ENCODE peak calls at places on chromosome 19, in seven cellular contexts. Z is brain microvascular endothelial cell, Y is foreskin fibroblast, B is AG04449, X is cardiac muscle cell, P is thyroid gland, M is mucosa of descending colon. H is an unnamed sample.

GRCh38 chr19:42028304-42029216 is 34.5 kb upstream of the ATP1A3 start:
- DNase-seq in P (no peak), B (no peak), Z (no peak), X (no peak), Y (no peak), M (no peak), H (no peak)

GRCh38 chr19:41960973-41961372 is 1.9 kb upstream of the RABAC1 start:
- DNase-seq in Y (no peak), Z (no peak), M (no peak), P (no peak), X (no peak), B (no peak), H (no peak)

GRCh38 chr19:681029-681626 is 4.9 kb downstream of the FSTL3 start:
- DNase-seq in P (peak), Z (no peak), X (no peak), M (peak), B (no peak), Y (no peak), H (no peak)

GRCh38 chr19:49968279-49968922 is 7.4 kb upstream of the SIGLEC11 start:
- DNase-seq in M (no peak), P (no peak), Z (no peak), X (no peak), Y (peak), B (no peak), H (no peak)

GRCh38 chr19:2720777-2721569 is at the start of gene DIRAS1:
- DNase-seq in B (no peak), Y (no peak), Z (no peak), M (no peak), P (no peak), X (peak), H (no peak)

GRCh38 chr19:50252887-50253268 is 49.5 kb downstream of the MYH14 start:
- DNase-seq in B (no peak), X (no peak), P (no peak), M (no peak), Y (no peak), Z (no peak), H (no peak)

GRCh38 chr19:6690160-6690885 is 20.4 kb upstream of the TNFSF14 start:
- DNase-seq in M (no peak), P (no peak), X (no peak), B (no peak), Z (no peak), Y (no peak), H (no peak)

GRCh38 chr19:38898788-38899446 is 501 bp downstream of the SIRT2 start:
- DNase-seq in B (no peak), P (no peak), X (peak), Z (peak), M (no peak), Y (peak), H (no peak)

GRCh38 chr19:35665604-35666003 is 713 bp upstream of the UPK1A start:
- DNase-seq in P (no peak), B (no peak), M (no peak), Z (no peak), Y (no peak), X (no peak), H (no peak)

GRCh38 chr19:36916991-36917390 is 859 bp downstream of the ZNF568 start:
- DNase-seq in Z (peak), P (peak), B (no peak), X (peak), M (peak), Y (peak), H (peak)

GRCh38 chr19:32453736-32454135 is 48.2 kb downstream of the DPY19L3 start:
- DNase-seq in P (no peak), X (no peak), M (no peak), B (no peak), Z (no peak), Y (peak), H (no peak)

GRCh38 chr19:14337510-14337909 is 43.7 kb upstream of the ADGRE5 start:
- DNase-seq in M (peak), Z (no peak), Y (no peak), X (no peak), B (no peak), P (no peak), H (no peak)

GRCh38 chr19:13847033-13847899 is 29.7 kb upstream of the NANOS3 start:
- DNase-seq in B (no peak), X (peak), P (peak), Y (peak), Z (peak), M (peak), H (peak)

GRCh38 chr19:16828990-16829821 is at the start of gene SIN3B:
- DNase-seq in P (peak), X (peak), M (peak), B (no peak), Y (peak), Z (peak), H (peak)

GRCh38 chr19:38975861-38976271 is 324 bp upstream of the FBXO17 start:
- DNase-seq in Y (no peak), X (no peak), B (no peak), Z (no peak), M (no peak), P (no peak), H (no peak)

GRCh38 chr19:6890938-6891337 is 3.6 kb downstream of the ADGRE1 start:
- DNase-seq in B (no peak), Y (no peak), X (no peak), P (no peak), Z (no peak), M (no peak), H (no peak)

GRCh38 chr19:53898166-53898565 is 10.9 kb upstream of the CACNG7 start:
- DNase-seq in Z (no peak), X (no peak), M (no peak), P (no peak), Y (no peak), B (no peak), H (no peak)

GRCh38 chr19:31821346-31821745 is 472.1 kb upstream of the TSHZ3 start:
- DNase-seq in P (no peak), Z (no peak), M (no peak), X (no peak), Y (no peak), B (no peak), H (no peak)

GRCh38 chr19:31317098-31317497 is 32.1 kb downstream of the TSHZ3 start:
- DNase-seq in B (no peak), X (no peak), M (no peak), Z (no peak), P (no peak), Y (no peak), H (no peak)

GRCh38 chr19:32829345-32829896 is 40.1 kb downstream of the SLC7A9 start:
- DNase-seq in Z (no peak), P (no peak), B (no peak), M (no peak), X (no peak), Y (no peak), H (no peak)

GRCh38 chr19:13929956-13930355 is 8.3 kb downstream of the PODNL1 start:
- DNase-seq in B (no peak), M (no peak), P (no peak), Z (no peak), X (no peak), Y (no peak), H (no peak)

GRCh38 chr19:703651-704446 is 4.9 kb upstream of the PALM start:
- DNase-seq in Z (peak), P (peak), B (no peak), Y (no peak), M (peak), X (peak), H (no peak)

GRCh38 chr19:41016488-41017071 is 25.5 kb downstream of the CYP2B6 start:
- DNase-seq in Z (no peak), Y (no peak), M (no peak), P (no peak), X (no peak), B (no peak), H (no peak)

GRCh38 chr19:51687791-51688664 is 5.1 kb upstream of the SPACA6 start:
- DNase-seq in Z (peak), P (peak), B (no peak), X (peak), Y (peak), M (peak), H (no peak)

GRCh38 chr19:52369463-52370340 is at the start of gene ZNF880:
- DNase-seq in Z (peak), X (peak), Y (peak), B (peak), M (peak), P (peak), H (peak)

GRCh38 chr19:11560404-11560988 is 1.5 kb upstream of the ELOF1 start:
- DNase-seq in Y (peak), B (no peak), Z (peak), M (peak), X (peak), P (peak), H (peak)
- H3K4me3 ChIP-seq in Y (no peak), B (no peak), Z (no peak), M (no peak), X (no peak), P (no peak), H (no peak)

GRCh38 chr19:45076851-45077730 is 813 bp upstream of the ZNF296 start:
- DNase-seq in P (no peak), Y (no peak), M (peak), Z (no peak), X (no peak), B (no peak), H (no peak)

GRCh38 chr19:45074744-45075143 is 1.5 kb downstream of the ZNF296 start:
- DNase-seq in Y (no peak), B (no peak), M (no peak), X (no peak), P (no peak), Z (no peak), H (no peak)

GRCh38 chr19:45078390-45079062 is 534 bp upstream of the GEMIN7 start:
- DNase-seq in B (no peak), M (no peak), P (no peak), Y (no peak), X (no peak), Z (no peak), H (no peak)

GRCh38 chr19:45076029-45076850 is at the start of gene ZNF296:
- DNase-seq in Y (peak), B (no peak), X (peak), M (peak), P (peak), Z (no peak), H (no peak)

DNA sequence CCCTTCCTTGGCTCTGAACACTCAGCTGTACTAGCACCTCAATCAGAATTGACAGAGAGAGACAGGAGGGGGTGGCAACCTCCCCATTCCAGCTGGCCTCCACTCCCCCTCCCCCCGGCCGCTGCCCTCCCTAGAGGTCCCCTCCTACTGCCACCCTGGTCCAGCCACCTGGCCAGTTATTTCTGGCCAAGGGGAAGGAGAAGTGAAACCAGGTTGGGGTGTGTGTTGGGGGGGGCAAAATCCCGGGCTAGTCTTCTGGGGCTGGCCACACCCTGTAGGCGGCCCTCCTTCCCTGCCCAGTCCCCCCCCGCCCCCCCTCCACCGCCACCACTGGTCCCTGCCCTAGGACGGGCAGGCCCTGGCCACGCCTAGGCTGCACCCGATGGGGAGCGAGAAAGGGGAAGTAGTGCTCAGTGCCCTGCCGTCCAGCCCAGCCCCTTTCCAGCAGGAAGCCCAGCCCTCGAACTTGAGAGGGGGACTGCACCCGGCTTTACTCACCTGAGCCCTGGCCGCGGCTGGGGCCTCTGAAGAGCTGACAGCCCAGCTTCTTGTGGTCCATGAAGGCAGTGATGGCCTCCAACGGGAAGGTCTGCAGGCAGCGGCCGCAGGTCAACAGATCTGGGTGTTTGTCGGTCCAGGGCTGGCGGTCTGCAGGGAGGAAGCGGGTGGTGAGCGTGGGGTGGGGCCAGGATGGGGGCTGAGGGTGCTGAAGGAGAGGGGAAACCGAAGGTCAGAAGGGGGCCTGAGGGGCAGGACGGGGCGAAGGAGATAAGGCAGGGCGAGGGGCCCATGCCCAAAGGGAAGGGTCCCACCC is 856 bp downstream of the ZNF296 start:
- DNase-seq in M (peak), P (peak), Y (peak), Z (no peak), B (no peak), X (peak), H (no peak)
- H3K4me3 ChIP-seq in M (peak), P (peak), Y (peak), Z (peak), B (peak), X (peak), H (peak)

DNA sequence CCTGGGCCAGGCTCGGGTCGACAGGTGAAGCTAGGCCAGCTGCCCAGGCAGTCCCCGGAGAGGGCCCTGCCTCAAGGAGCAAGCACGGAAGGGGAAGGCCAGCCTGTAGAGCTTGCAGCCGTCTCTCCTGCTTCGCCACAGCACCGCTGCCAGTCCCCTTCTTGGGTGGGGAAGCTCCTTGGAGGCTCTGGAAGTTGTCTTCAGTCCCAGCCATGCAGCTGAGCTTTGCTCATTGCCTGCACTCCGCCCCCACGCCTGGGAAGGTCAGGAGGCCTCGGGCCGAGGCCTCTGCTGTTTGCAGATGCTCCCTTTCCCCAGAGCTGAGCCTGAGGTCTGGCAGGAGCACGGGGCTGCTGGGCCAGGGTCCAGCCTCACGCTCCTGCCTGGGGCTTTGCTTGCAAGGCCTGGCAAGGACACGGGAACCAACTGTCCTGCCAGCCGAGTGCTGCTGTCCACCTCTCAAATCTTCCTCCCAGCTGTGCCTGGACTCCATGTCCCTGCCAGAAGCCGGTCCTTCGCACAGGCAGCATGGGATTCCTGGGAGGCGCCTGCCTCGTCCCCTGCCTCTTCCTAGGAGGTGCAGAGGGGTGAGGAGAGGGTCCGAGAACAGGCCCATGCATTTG is 13.3 kb downstream of the PLEKHF1 start:
- DNase-seq in P (peak), Y (no peak), Z (no peak), B (no peak), X (no peak), M (no peak), H (no peak)
- H3K4me3 ChIP-seq in P (no peak), Y (no peak), Z (no peak), B (no peak), X (no peak), M (no peak), H (no peak)

GRCh38 chr19:18008814-18009213 is 844 bp downstream of the ARRDC2 start:
- DNase-seq in X (no peak), Y (no peak), B (no peak), Z (no peak), M (no peak), P (no peak), H (no peak)
- H3K4me3 ChIP-seq in X (no peak), Y (peak), B (no peak), Z (no peak), M (no peak), P (peak), H (peak)

GRCh38 chr19:19460258-19460731 is 54.8 kb downstream of the GATAD2A start:
- DNase-seq in Z (no peak), X (no peak), Y (peak), P (no peak), M (no peak), B (no peak), H (no peak)
- H3K4me3 ChIP-seq in Z (no peak), X (no peak), Y (no peak), P (no peak), M (no peak), B (no peak), H (no peak)

GRCh38 chr19:4477034-4477801 is 5.1 kb downstream of the HDGFL2 start:
- DNase-seq in B (no peak), X (no peak), M (no peak), Y (no peak), P (no peak), Z (no peak), H (no peak)

GRCh38 chr19:4472174-4472974 is at the start of gene HDGFL2:
- DNase-seq in X (no peak), Y (no peak), Z (no peak), M (no peak), B (no peak), P (no peak), H (no peak)

GRCh38 chr19:4473708-4474503 is 1.8 kb downstream of the HDGFL2 start:
- DNase-seq in B (no peak), Z (no peak), P (peak), M (no peak), X (no peak), Y (no peak), H (no peak)

GRCh38 chr19:4473011-4473410 is 914 bp downstream of the HDGFL2 start:
- DNase-seq in X (no peak), B (no peak), M (no peak), P (no peak), Y (no peak), Z (no peak), H (no peak)

DNA sequence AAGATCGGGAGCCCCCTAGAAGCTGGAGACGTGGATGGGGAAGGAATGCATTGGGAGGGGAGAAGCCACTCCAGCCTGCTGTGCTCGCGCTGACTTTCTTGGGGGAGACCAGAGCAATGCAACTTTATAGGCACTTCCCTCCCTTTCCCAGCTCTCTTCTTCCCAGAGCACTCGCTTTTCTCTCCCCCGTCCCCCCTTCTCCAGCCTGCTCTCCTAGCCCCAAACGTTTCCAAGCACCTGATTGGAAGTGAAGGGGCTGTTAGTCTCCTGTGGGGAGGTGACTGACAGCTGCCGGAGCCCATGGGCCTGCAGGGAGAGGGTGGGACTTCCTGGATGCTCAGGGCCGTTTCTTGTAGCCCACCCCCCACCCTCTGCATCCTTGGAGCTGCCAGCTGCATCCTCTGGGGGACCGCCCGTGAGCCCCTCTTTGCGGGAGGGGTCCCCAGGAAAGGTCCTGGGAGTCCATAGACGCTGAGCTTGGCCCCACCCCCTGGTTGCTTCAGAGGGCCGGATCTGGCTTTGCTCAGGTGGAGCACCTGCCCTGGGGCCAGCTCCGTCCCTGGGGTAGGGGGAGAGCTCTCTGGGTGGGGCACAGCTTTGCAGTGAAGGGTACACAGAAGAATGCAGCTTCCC is 2.5 kb downstream of the HDGFL2 start:
- DNase-seq in Y (peak), Z (peak), P (peak), X (peak), M (no peak), B (no peak), H (no peak)
- H3K4me3 ChIP-seq in Y (peak), Z (peak), P (no peak), X (peak), M (no peak), B (peak), H (peak)

DNA sequence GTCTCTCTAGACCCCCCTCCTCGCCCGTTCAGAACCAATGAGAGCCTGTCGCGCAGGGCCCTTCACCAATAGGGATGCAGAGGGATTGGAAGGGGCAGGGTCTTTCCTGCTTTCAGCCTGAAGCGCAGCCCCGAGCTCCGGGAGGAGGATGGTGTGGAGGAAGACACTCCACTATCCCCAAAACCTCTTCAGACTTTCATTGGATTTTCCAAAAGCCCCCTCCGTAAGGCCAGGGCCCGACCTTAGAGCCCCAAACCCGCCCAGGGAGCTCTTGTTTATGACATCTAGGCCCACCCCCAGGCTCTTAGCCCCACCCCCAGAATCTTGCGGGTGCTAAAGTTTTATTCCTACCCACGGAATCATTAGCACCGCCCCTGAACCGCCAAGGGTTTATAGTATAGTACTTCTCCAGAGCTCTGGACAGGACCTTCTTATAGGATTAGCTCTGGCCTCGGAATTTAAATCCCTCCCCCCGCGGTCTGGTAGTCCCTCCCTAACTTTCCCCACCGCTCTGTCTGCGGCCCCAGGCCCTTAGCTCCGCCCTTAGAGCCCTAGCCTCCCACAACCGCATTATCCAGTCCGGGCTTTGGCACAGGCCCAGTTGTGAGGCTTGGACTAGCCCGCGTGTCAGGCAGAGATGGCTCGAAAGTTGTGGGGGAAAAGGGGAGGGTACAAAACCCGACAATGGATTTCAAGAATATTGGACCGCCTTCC is 6.6 kb upstream of the EML2 start:
- DNase-seq in X (peak), Y (peak), Z (peak), B (no peak), M (peak), P (peak), H (peak)
- H3K4me3 ChIP-seq in X (peak), Y (peak), Z (peak), B (peak), M (no peak), P (no peak), H (peak)